ENCODE peak calls at places on chromosomes 12 and 14, in six cellular contexts. N is WTC11; C is uterus; A is naive thymus-derived CD4-positive, alpha-beta T cell; H is EL; E is endothelial cell. U is an unnamed sample.
A peak's percentile ranks its signal among the peaks of the same experiment; 100 is the strongest.

GRCh38 chr12:53485955-53486729 is 13.1 kb downstream of the MAP3K12 start:
- DNase-seq in N (no peak), C (no peak), A (no peak), H (no peak), E (no peak), U (no peak)

GRCh38 chr12:131783915-131784541 is 44.2 kb upstream of the MMP17 start:
- DNase-seq in N (peak; percentile 41), C (no peak), A (no peak), H (peak; percentile 90), E (no peak), U (no peak)

GRCh38 chr14:96762650-96763049 is 34.5 kb upstream of the VRK1 start:
- DNase-seq in N (no peak), C (no peak), A (peak; percentile 42), H (peak; percentile 61), E (peak; percentile 45), U (no peak)

GRCh38 chr14:73616831-73617230 is 4.5 kb downstream of the ACOT6 start:
- DNase-seq in N (no peak), C (no peak), A (no peak), H (no peak), E (no peak), U (no peak)

GRCh38 chr14:90510208-90510607 is 113.4 kb downstream of the CALM1 start:
- DNase-seq in N (peak; percentile 54), C (no peak), A (no peak), H (no peak), E (no peak), U (no peak)

GRCh38 chr12:1204581-1205121 is 213.6 kb downstream of the ERC1 start:
- DNase-seq in N (no peak), C (no peak), A (peak; percentile 57), H (no peak), E (no peak), U (no peak)

GRCh38 chr12:120067901-120068300 is 48.7 kb downstream of the RAB35 start:
- DNase-seq in N (no peak), C (no peak), A (no peak), H (no peak), E (no peak), U (no peak)

GRCh38 chr12:55227643-55228042 is 6.8 kb downstream of the OR10A7 start:
- DNase-seq in N (no peak), C (no peak), A (no peak), H (no peak), E (no peak), U (no peak)

GRCh38 chr12:117284160-117284559 is 77.3 kb downstream of the NOS1 start:
- DNase-seq in N (no peak), C (no peak), A (no peak), H (no peak), E (no peak), U (no peak)

GRCh38 chr12:6070472-6071257 is 53.8 kb downstream of the VWF start:
- DNase-seq in N (peak; percentile 56), C (no peak), A (no peak), H (no peak), E (no peak), U (no peak)

GRCh38 chr14:56333361-56334279 is 215.4 kb downstream of the PELI2 start:
- DNase-seq in N (no peak), C (no peak), A (no peak), H (peak; percentile 73), E (no peak), U (no peak)

GRCh38 chr14:69354383-69355154 is 43.5 kb downstream of the ERH start:
- DNase-seq in N (no peak), C (no peak), A (no peak), H (no peak), E (no peak), U (peak; percentile 58)

GRCh38 chr12:109735051-109735521 is 21.5 kb downstream of the FAM222A start:
- DNase-seq in N (peak; percentile 11), C (no peak), A (no peak), H (no peak), E (no peak), U (no peak)

GRCh38 chr14:92160619-92161018 is 38.9 kb downstream of the CPSF2 start:
- DNase-seq in N (no peak), C (no peak), A (no peak), H (peak; percentile 53), E (no peak), U (no peak)

GRCh38 chr12:442235-442884 is 17.4 kb upstream of the B4GALNT3 start:
- DNase-seq in N (peak; percentile 69), C (peak; percentile 40), A (peak; percentile 35), H (peak; percentile 52), E (peak; percentile 75), U (peak; percentile 59)

GRCh38 chr14:103519837-103520212 is 2.8 kb downstream of the CKB start:
- DNase-seq in N (no peak), C (peak; percentile 41), A (no peak), H (no peak), E (no peak), U (no peak)

GRCh38 chr12:53295070-53295890 is at the start of gene PFDN5:
- DNase-seq in N (peak; percentile 85), C (peak; percentile 89), A (peak; percentile 88), H (peak; percentile 83), E (peak; percentile 82), U (peak; percentile 91)

GRCh38 chr12:120094485-120094884 is 22.1 kb downstream of the RAB35 start:
- DNase-seq in N (no peak), C (no peak), A (no peak), H (no peak), E (no peak), U (no peak)

GRCh38 chr12:93785262-93786010 is 108.3 kb downstream of the CRADD start:
- DNase-seq in N (no peak), C (peak; percentile 38), A (no peak), H (peak; percentile 97), E (no peak), U (peak; percentile 65)

GRCh38 chr12:49109631-49110172 is 945 bp downstream of the LMBR1L start:
- DNase-seq in N (no peak), C (no peak), A (peak; percentile 22), H (no peak), E (no peak), U (no peak)

GRCh38 chr14:105470812-105471771 is 3.5 kb upstream of the CRIP2 start:
- DNase-seq in N (peak; percentile 65), C (no peak), A (no peak), H (no peak), E (peak; percentile 49), U (no peak)

GRCh38 chr14:50237448-50237847 is 6.1 kb upstream of the SOS2 start:
- DNase-seq in N (no peak), C (no peak), A (no peak), H (no peak), E (no peak), U (no peak)

GRCh38 chr12:121568971-121569808 is 11.6 kb downstream of the KDM2B start:
- DNase-seq in N (no peak), C (peak; percentile 57), A (no peak), H (no peak), E (no peak), U (no peak)

GRCh38 chr12:74280156-74280655 is 257.4 kb upstream of the ATXN7L3B start:
- DNase-seq in N (no peak), C (no peak), A (no peak), H (no peak), E (no peak), U (no peak)

GRCh38 chr12:5889381-5890047 is 55.5 kb downstream of the ANO2 start:
- DNase-seq in N (no peak), C (no peak), A (no peak), H (peak; percentile 7), E (no peak), U (no peak)

GRCh38 chr12:49622501-49623141 is 740 bp upstream of the PRPF40B start:
- DNase-seq in N (peak; percentile 38), C (no peak), A (peak; percentile 59), H (no peak), E (no peak), U (no peak)

GRCh38 chr12:115072712-115073111 is 388.7 kb upstream of the TBX3 start:
- DNase-seq in N (no peak), C (no peak), A (no peak), H (no peak), E (no peak), U (no peak)

GRCh38 chr12:2179953-2180736 is 127.4 kb downstream of the CACNA1C start:
- DNase-seq in N (no peak), C (peak; percentile 82), A (no peak), H (peak; percentile 96), E (no peak), U (peak; percentile 64)

GRCh38 chr12:2212971-2213869 is 160.4 kb downstream of the CACNA1C start:
- DNase-seq in N (no peak), C (peak; percentile 59), A (no peak), H (no peak), E (no peak), U (no peak)

GRCh38 chr14:105050551-105050897 is 14.7 kb downstream of the GPR132 start:
- DNase-seq in N (no peak), C (no peak), A (no peak), H (peak; percentile 67), E (no peak), U (peak; percentile 83)

GRCh38 chr14:94571950-94572349 is 9.3 kb upstream of the SERPINA5 start:
- DNase-seq in N (no peak), C (no peak), A (no peak), H (peak; percentile 59), E (no peak), U (no peak)

GRCh38 chr14:61396279-61396678 is 74.9 kb downstream of the PRKCH start:
- DNase-seq in N (no peak), C (no peak), A (no peak), H (no peak), E (no peak), U (no peak)

GRCh38 chr12:87995581-87996178 is 33.5 kb downstream of the C12orf50 start:
- DNase-seq in N (peak; percentile 70), C (peak; percentile 30), A (peak; percentile 17), H (peak; percentile 65), E (peak; percentile 62), U (peak; percentile 60)